ENCODE peak calls at places on chromosomes 6 and 20, in five cellular contexts. U is fibroblast of the aortic adventitia, B is AG09319, N is heart right ventricle, Q is choroid plexus epithelial cell. Y is an unnamed sample.

GRCh38 chr6:39061182-39061581 is 12.6 kb downstream of the GLP1R start:
- DNase-seq in N (no peak), B (no peak), Q (no peak), U (no peak), Y (no peak)

GRCh38 chr6:144681334-144681733 is 396.2 kb downstream of the UTRN start:
- DNase-seq in Q (no peak), B (no peak), N (no peak), U (no peak), Y (no peak)

GRCh38 chr6:11317885-11318771 is 85.7 kb upstream of the NEDD9 start:
- DNase-seq in Q (peak), B (peak), U (peak), N (peak), Y (no peak)

GRCh38 chr6:129719692-129720091 is 9.7 kb upstream of the ARHGAP18 start:
- DNase-seq in Q (peak), N (no peak), B (no peak), U (peak), Y (no peak)

GRCh38 chr6:27866370-27867050 is 45.7 kb downstream of the OR2B2 start:
- DNase-seq in Q (peak), U (peak), N (no peak), B (no peak), Y (no peak)

GRCh38 chr20:59831024-59831900 is 102.2 kb downstream of the SYCP2 start:
- DNase-seq in U (no peak), B (no peak), Q (no peak), N (no peak), Y (no peak)

GRCh38 chr20:10505320-10506226 is 70.5 kb downstream of the SLX4IP start:
- DNase-seq in B (no peak), U (peak), Q (peak), N (no peak), Y (no peak)

GRCh38 chr6:42929088-42929927 is at the start of gene CNPY3:
- DNase-seq in B (peak), Q (peak), U (peak), N (peak), Y (peak)

GRCh38 chr6:157761331-157761921 is 61.6 kb upstream of the SNX9 start:
- DNase-seq in U (no peak), N (no peak), Q (peak), B (no peak), Y (no peak)

GRCh38 chr20:44646023-44646640 is 5.4 kb downstream of the ADA start:
- DNase-seq in B (no peak), U (no peak), Q (peak), N (no peak), Y (no peak)

GRCh38 chr6:159608961-159609673 is 83.9 kb downstream of the SOD2 start:
- DNase-seq in Q (peak), N (no peak), U (peak), B (no peak), Y (no peak)

GRCh38 chr6:108689279-108690161 is 128.8 kb downstream of the FOXO3 start:
- DNase-seq in U (peak), N (peak), B (peak), Q (peak), Y (peak)

GRCh38 chr6:71453307-71453706 is 164.7 kb downstream of the OGFRL1 start:
- DNase-seq in N (no peak), B (no peak), U (no peak), Q (no peak), Y (no peak)

GRCh38 chr6:32943864-32944263 is 3.0 kb upstream of the HLA-DMB start:
- DNase-seq in Q (no peak), B (no peak), N (no peak), U (no peak), Y (no peak)

GRCh38 chr6:145283856-145284255 is 451.5 kb downstream of the EPM2A start:
- DNase-seq in Q (no peak), U (no peak), B (no peak), N (no peak), Y (no peak)

GRCh38 chr6:11810039-11810541 is 31.5 kb upstream of the ADTRP start:
- DNase-seq in U (peak), N (peak), B (peak), Q (peak), Y (peak)

GRCh38 chr20:37266940-37267683 is 5.5 kb upstream of the GHRH start:
- DNase-seq in N (no peak), B (no peak), Q (no peak), U (no peak), Y (no peak)

GRCh38 chr6:111478749-111479148 is 4.3 kb downstream of the REV3L start:
- DNase-seq in Q (peak), N (no peak), B (no peak), U (peak), Y (no peak)

GRCh38 chr6:139597087-139597763 is 222.8 kb upstream of the CITED2 start:
- DNase-seq in B (no peak), U (peak), Q (peak), N (no peak), Y (no peak)

GRCh38 chr20:37469531-37469930 is 51.5 kb upstream of the NNAT start:
- DNase-seq in N (no peak), U (no peak), Q (no peak), B (no peak), Y (no peak)

GRCh38 chr6:82889117-82889516 is 176.5 kb downstream of the UBE3D start:
- DNase-seq in Q (no peak), N (no peak), B (no peak), U (no peak), Y (no peak)

GRCh38 chr6:137417411-137417810 is 76.8 kb downstream of the OLIG3 start:
- DNase-seq in U (peak), Q (peak), N (no peak), B (no peak), Y (no peak)

GRCh38 chr6:110232456-110232855 is 52.2 kb downstream of the CDC40 start:
- DNase-seq in B (peak), U (peak), N (no peak), Q (peak), Y (no peak)

GRCh38 chr6:3294921-3295871 is 36.4 kb downstream of the PSMG4 start:
- DNase-seq in Q (no peak), U (no peak), B (no peak), N (no peak), Y (no peak)
- TF ChIP-seq CTCF in Q (peak), U (peak), B (peak), N (no peak), Y (peak)

GRCh38 chr6:37565267-37566208 is 65.8 kb upstream of the CCDC167 start:
- DNase-seq in Q (no peak), N (peak), B (no peak), U (no peak), Y (no peak)
- TF ChIP-seq CTCF in Q (peak), N (no peak), B (no peak), U (no peak), Y (peak)

GRCh38 chr20:40728470-40728869 is 39.4 kb upstream of the MAFB start:
- DNase-seq in B (no peak), Q (no peak), N (no peak), U (no peak), Y (no peak)
- TF ChIP-seq CTCF in B (peak), Q (peak), N (no peak), U (peak), Y (no peak)

DNA sequence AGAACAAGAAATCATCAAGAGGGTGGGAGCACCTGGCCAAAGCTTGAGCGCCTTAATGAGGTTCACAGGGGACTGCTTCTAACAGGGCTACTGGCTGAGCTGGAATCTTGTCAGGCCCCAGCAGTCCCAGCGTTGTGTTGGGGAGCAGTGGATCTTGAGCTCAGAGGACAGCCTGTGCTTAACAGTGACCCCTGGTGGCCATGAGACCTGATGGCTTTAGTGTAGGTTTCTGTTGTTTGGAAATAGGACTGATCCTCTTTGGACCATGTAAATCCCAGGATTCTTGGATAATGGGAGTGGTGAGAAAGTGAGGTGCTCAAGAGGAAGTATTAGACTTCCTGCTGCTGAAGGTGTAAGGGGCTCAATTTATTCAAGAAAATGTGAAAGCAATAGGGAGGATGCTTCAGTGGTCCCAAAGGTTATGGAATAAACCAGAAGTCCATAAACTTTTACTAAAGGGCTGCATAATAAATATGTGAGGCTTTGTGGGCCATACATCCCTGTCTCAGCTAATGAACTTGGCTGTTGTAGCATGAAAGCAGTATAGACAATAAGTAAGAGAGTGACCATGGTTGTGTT is 216.2 kb downstream of the NFATC2 start:
- DNase-seq in N (no peak), U (peak), B (no peak), Q (peak), Y (no peak)
- TF ChIP-seq CTCF in N (peak), U (peak), B (peak), Q (peak), Y (peak)

GRCh38 chr20:58702859-58703648 is 10.5 kb downstream of the NPEPL1 start:
- DNase-seq in B (no peak), N (no peak), U (no peak), Q (no peak), Y (peak)
- TF ChIP-seq CTCF in B (peak), N (no peak), U (peak), Q (peak), Y (peak)

DNA sequence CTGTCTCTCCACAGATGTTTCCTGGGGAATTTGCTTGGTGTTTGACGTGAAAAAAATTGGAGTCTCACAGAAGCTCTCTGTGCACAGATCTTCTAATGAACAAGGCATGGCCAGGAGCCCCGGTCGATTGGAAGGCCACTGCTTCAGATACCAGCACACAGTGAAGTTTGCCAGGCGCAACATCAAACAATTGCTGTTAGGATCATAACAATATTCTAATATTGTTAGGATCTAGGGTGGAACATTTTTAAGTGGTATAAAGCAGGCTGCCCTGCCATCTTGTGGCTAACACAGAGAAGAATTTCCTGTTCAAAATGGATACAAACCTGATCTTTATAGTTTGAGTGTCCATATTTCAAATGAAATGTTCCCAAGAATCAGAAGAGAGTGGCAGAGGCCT is 64.1 kb downstream of the C6orf118 start:
- DNase-seq in N (no peak), B (no peak), U (peak), Q (peak), Y (no peak)
- TF ChIP-seq CTCF in N (no peak), B (peak), U (peak), Q (peak), Y (peak)

Y was measured in osteocyte.